ENCODE peak calls at places on chromosomes 16 and 17, in five cellular contexts. D is EH, N is cardiac muscle cell, Y is PC-9, W is H7. G is an unnamed sample.

GRCh38 chr16:27436921-27437650 is 35.1 kb downstream of the IL21R start:
- DNase-seq in D (no peak), N (no peak), Y (no peak), W (no peak), G (peak; percentile 7)

GRCh38 chr16:4321286-4322120 is 5.6 kb downstream of the GLIS2 start:
- DNase-seq in D (no peak), N (no peak), Y (no peak), W (no peak), G (no peak)

GRCh38 chr16:9055661-9056060 is 35.8 kb upstream of the HAPSTR1 start:
- DNase-seq in D (peak; percentile 48), N (no peak), Y (no peak), W (no peak), G (no peak)

GRCh38 chr17:61323696-61324539 is 75.7 kb upstream of the TBX2 start:
- DNase-seq in D (no peak), N (no peak), Y (no peak), W (no peak), G (peak; percentile 41)

GRCh38 chr16:561957-562938 is 2.1 kb downstream of the PRR35 start:
- DNase-seq in D (no peak), N (no peak), Y (no peak), W (peak; percentile 76), G (no peak)

GRCh38 chr16:68086336-68086821 is 1.2 kb downstream of the NFATC3 start:
- DNase-seq in D (peak; percentile 63), N (peak; percentile 53), Y (no peak), W (peak; percentile 44), G (no peak)

GRCh38 chr17:27497696-27498095 is 41.4 kb downstream of the KSR1 start:
- DNase-seq in D (no peak), N (no peak), Y (no peak), W (no peak), G (no peak)

GRCh38 chr17:76529224-76529642 is 8.3 kb downstream of the CYGB start:
- DNase-seq in D (peak; percentile 94), N (no peak), Y (no peak), W (no peak), G (peak; percentile 86)

GRCh38 chr17:20257008-20257407 is 210.3 kb downstream of the LGALS9B start:
- DNase-seq in D (no peak), N (no peak), Y (no peak), W (no peak), G (no peak)

GRCh38 chr17:42543190-42544079 is 7.4 kb downstream of the NAGLU start:
- DNase-seq in D (no peak), N (no peak), Y (no peak), W (peak; percentile 45), G (no peak)

GRCh38 chr17:74870512-74870911 is 2.3 kb downstream of the FDXR start:
- DNase-seq in D (peak; percentile 84), N (no peak), Y (no peak), W (no peak), G (peak; percentile 94)